ENCODE peak calls at places on chromosomes 1 and 21, in seven cellular contexts. Y is testis, G is body of pancreas, Z is ovary, J is sigmoid colon, H is breast epithelium, V is transverse colon. N is an unnamed sample. For H3K4me1, the result is how much of the 10 kb centered on the place peaks cover.

GRCh38 chr21:44943686-44944550 is 4.1 kb downstream of the SLX9 start:
- DNase-seq in Y (no peak), G (no peak), Z (no peak), J (peak), H (no peak), V (no peak), N (no peak)

GRCh38 chr1:94876362-94876761 is 50.5 kb downstream of the CNN3 start:
- DNase-seq in Y (no peak), G (no peak), Z (no peak), J (no peak), H (no peak), V (no peak), N (no peak)

GRCh38 chr1:240515505-240515904 is 96.5 kb downstream of the GREM2 start:
- DNase-seq in Y (no peak), G (no peak), Z (no peak), J (no peak), H (no peak), V (no peak), N (no peak)

GRCh38 chr1:21955058-21955457 is 17.9 kb upstream of the HSPG2 start:
- DNase-seq in Y (peak), G (peak), Z (no peak), J (peak), H (no peak), V (no peak), N (no peak)

GRCh38 chr1:2174348-2175054 is 20.1 kb downstream of the FAAP20 start:
- DNase-seq in Y (peak), G (peak), Z (peak), J (peak), H (no peak), V (peak), N (peak)

GRCh38 chr1:95467036-95467435 is 233.0 kb downstream of the RWDD3 start:
- DNase-seq in Y (no peak), G (no peak), Z (no peak), J (no peak), H (no peak), V (no peak), N (no peak)

GRCh38 chr1:113675299-113675698 is 84.0 kb downstream of the PHTF1 start:
- DNase-seq in Y (no peak), G (no peak), Z (no peak), J (no peak), H (no peak), V (no peak), N (no peak)

GRCh38 chr1:154953611-154954038 is 2.3 kb downstream of the PBXIP1 start:
- DNase-seq in Y (no peak), G (no peak), Z (no peak), J (no peak), H (no peak), V (no peak), N (no peak)

GRCh38 chr1:47189844-47190562 is at the start of gene PDZK1IP1:
- DNase-seq in Y (peak), G (peak), Z (peak), J (peak), H (peak), V (peak), N (peak)

GRCh38 chr1:37323486-37324377 is 150.6 kb upstream of the ZC3H12A start:
- DNase-seq in Y (peak), G (no peak), Z (no peak), J (no peak), H (no peak), V (no peak), N (no peak)

GRCh38 chr1:77889240-77889637 is 815 bp downstream of the NEXN start:
- DNase-seq in Y (no peak), G (no peak), Z (no peak), J (no peak), H (no peak), V (no peak), N (no peak)

GRCh38 chr1:231705860-231706553 is 79.4 kb downstream of the DISC1 start:
- DNase-seq in Y (no peak), G (no peak), Z (no peak), J (no peak), H (no peak), V (no peak), N (no peak)

GRCh38 chr21:43921979-43922945 is 57.2 kb downstream of the AGPAT3 start:
- DNase-seq in Y (peak), G (no peak), Z (peak), J (no peak), H (no peak), V (no peak), N (no peak)

GRCh38 chr1:234558186-234558836 is 51.7 kb downstream of the IRF2BP2 start:
- DNase-seq in Y (no peak), G (no peak), Z (no peak), J (no peak), H (peak), V (no peak), N (no peak)

GRCh38 chr1:226545806-226546596 is 2.6 kb upstream of the STUM start:
- DNase-seq in Y (no peak), G (peak), Z (no peak), J (peak), H (no peak), V (peak), N (no peak)

GRCh38 chr1:25501235-25502058 is 42.0 kb upstream of the LDLRAP1 start:
- DNase-seq in Y (no peak), G (no peak), Z (no peak), J (peak), H (no peak), V (peak), N (peak)

GRCh38 chr1:208595745-208596144 is 351.6 kb upstream of the PLXNA2 start:
- DNase-seq in Y (no peak), G (no peak), Z (no peak), J (no peak), H (no peak), V (no peak), N (no peak)

GRCh38 chr1:207868252-207868768 is 42.6 kb downstream of the CD34 start:
- DNase-seq in Y (peak), G (peak), Z (peak), J (peak), H (peak), V (peak), N (peak)

GRCh38 chr1:97820470-97821188 is 100.2 kb downstream of the DPYD start:
- DNase-seq in Y (no peak), G (no peak), Z (no peak), J (no peak), H (no peak), V (no peak), N (peak)

GRCh38 chr1:176157995-176158394 is 49.1 kb downstream of the COP1 start:
- DNase-seq in Y (no peak), G (no peak), Z (no peak), J (no peak), H (no peak), V (no peak), N (no peak)

GRCh38 chr1:13930151-13930550 is 230.2 kb downstream of the PRDM2 start:
- DNase-seq in Y (no peak), G (peak), Z (no peak), J (no peak), H (no peak), V (no peak), N (no peak)

GRCh38 chr1:44792736-44793502 is 4.9 kb upstream of the BEST4 start:
- DNase-seq in Y (peak), G (no peak), Z (peak), J (peak), H (no peak), V (no peak), N (no peak)

GRCh38 chr1:179251675-179252074 is 22.2 kb upstream of the ABL2 start:
- DNase-seq in Y (no peak), G (peak), Z (no peak), J (no peak), H (no peak), V (no peak), N (peak)

GRCh38 chr1:55530749-55531478 is 315.8 kb upstream of the USP24 start:
- DNase-seq in Y (no peak), G (no peak), Z (no peak), J (no peak), H (no peak), V (no peak), N (no peak)

GRCh38 chr21:45589686-45590245 is 47.5 kb upstream of the SLC19A1 start:
- DNase-seq in Y (peak), G (no peak), Z (no peak), J (peak), H (no peak), V (no peak), N (no peak)

GRCh38 chr21:38505654-38506523 is 7.6 kb upstream of the ERG start:
- DNase-seq in Y (peak), G (peak), Z (peak), J (no peak), H (no peak), V (no peak), N (peak)
- H3K27ac ChIP-seq in Y (no peak), G (no peak), Z (no peak), J (no peak), H (peak), V (no peak), N (no peak)

GRCh38 chr1:27862671-27863551 is 9.4 kb upstream of the THEMIS2 start:
- DNase-seq in Y (peak), G (peak), Z (no peak), J (peak), H (peak), V (peak), N (no peak)
- H3K4me1 ChIP-seq in Y (under half), G (under half), Z (under half), J (under half), H (under half), V (under half), N (under half)

GRCh38 chr1:244969355-244970235 is 105.3 kb upstream of the HNRNPU start:
- DNase-seq in Y (peak), G (peak), Z (peak), J (peak), H (peak), V (peak), N (peak)

GRCh38 chr1:244968431-244968830 is 104.1 kb upstream of the HNRNPU start:
- DNase-seq in Y (peak), G (no peak), Z (no peak), J (no peak), H (no peak), V (no peak), N (no peak)

GRCh38 chr1:244970661-244971523 is 106.5 kb upstream of the HNRNPU start:
- DNase-seq in Y (peak), G (peak), Z (peak), J (peak), H (peak), V (peak), N (peak)

GRCh38 chr1:244971524-244972216 is 107.3 kb upstream of the HNRNPU start:
- DNase-seq in Y (no peak), G (no peak), Z (no peak), J (no peak), H (no peak), V (no peak), N (no peak)

GRCh38 chr1:244970236-244970652 is 105.9 kb upstream of the HNRNPU start:
- DNase-seq in Y (no peak), G (peak), Z (no peak), J (no peak), H (peak), V (no peak), N (no peak)
- TF ChIP-seq POLR2A in Y (peak), G (peak), Z (peak), J (peak), H (no peak), V (no peak), N (peak)

DNA sequence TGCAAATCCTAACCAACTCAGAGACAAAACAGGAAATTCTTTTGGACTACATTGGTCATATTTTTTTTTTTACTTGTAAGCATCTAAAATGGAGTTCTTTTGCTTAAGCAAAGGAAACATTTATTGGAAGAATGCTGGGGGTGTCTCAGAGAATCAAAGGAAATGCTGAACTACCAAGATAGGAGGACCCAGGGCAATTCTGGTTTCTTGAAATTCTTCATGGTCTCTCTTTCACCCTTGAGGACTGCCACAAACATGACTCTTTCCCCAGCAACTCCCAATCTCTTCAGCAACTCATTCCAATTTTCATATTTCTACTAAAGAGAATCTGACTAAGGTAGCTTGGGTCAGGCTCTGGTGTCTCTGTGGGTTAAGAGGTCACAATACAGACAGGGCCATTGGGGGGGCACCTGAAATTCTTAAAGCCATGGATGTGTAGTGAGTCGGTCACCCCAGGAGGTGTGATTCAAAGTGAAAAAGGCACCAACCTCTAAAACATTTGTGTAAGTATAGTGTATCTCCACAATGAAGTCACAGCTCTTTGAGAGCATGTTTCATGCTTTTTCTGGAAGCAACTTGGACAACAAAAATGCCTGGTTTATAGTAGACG is 171.1 kb upstream of the FGGY start:
- DNase-seq in Y (no peak), G (no peak), Z (no peak), J (no peak), H (no peak), V (no peak), N (no peak)
- H3K27ac ChIP-seq in Y (no peak), G (no peak), Z (no peak), J (no peak), H (no peak), V (no peak), N (no peak)

GRCh38 chr1:211537253-211537652 is 41.7 kb downstream of the SLC30A1 start:
- DNase-seq in Y (no peak), G (no peak), Z (no peak), J (no peak), H (no peak), V (no peak), N (no peak)

GRCh38 chr1:211532086-211532439 is 40.1 kb upstream of the RD3 start:
- DNase-seq in Y (no peak), G (no peak), Z (no peak), J (no peak), H (no peak), V (no peak), N (no peak)

GRCh38 chr1:211534545-211535291 is 42.8 kb upstream of the RD3 start:
- DNase-seq in Y (no peak), G (no peak), Z (no peak), J (no peak), H (no peak), V (no peak), N (no peak)

GRCh38 chr1:211535338-211535737 is 43.4 kb upstream of the RD3 start:
- DNase-seq in Y (no peak), G (no peak), Z (no peak), J (no peak), H (no peak), V (no peak), N (no peak)

DNA sequence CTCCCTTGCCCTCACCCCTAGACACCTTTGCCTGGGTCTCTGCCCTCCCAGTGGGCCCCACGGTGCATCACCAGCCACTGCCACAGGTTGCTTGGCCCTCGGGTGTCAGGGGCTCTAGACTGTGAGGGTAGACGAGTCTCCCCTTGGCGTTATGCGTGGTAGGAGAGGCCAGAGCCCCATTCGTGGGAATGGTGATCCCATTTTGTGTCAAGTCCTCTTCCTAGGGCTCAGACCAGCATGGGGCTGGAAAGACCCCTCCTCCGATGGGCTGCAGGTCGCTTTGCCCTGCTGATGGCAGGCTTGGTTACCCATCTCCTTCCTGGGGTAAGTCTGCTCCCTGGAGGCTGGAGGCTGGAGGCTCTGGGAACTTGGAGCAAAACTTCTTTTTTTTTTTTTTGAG is 42.4 kb downstream of the SLC30A1 start:
- DNase-seq in Y (no peak), G (no peak), Z (no peak), J (no peak), H (no peak), V (no peak), N (no peak)
- H3K4me1 ChIP-seq in Y (under half), G (under half), Z (under half), J (under half), H (under half), V (under half), N (under half)

GRCh38 chr21:40842197-40842552 is 4.8 kb downstream of the DSCAM start:
- DNase-seq in Y (no peak), G (no peak), Z (no peak), J (no peak), H (no peak), V (no peak), N (no peak)
- TF ChIP-seq POLR2A in Y (no peak), G (no peak), Z (no peak), J (no peak), H (no peak), V (no peak), N (no peak)

GRCh38 chr21:37436180-37436579 is 69.6 kb downstream of the DYRK1A start:
- DNase-seq in Y (no peak), G (no peak), Z (no peak), J (no peak), H (no peak), V (no peak), N (no peak)

GRCh38 chr21:37437376-37438080 is 71.0 kb downstream of the DYRK1A start:
- DNase-seq in Y (no peak), G (no peak), Z (no peak), J (no peak), H (no peak), V (no peak), N (no peak)

GRCh38 chr21:37435120-37435519 is 68.5 kb downstream of the DYRK1A start:
- DNase-seq in Y (peak), G (peak), Z (no peak), J (peak), H (no peak), V (no peak), N (no peak)

GRCh38 chr21:37433441-37433840 is 66.9 kb downstream of the DYRK1A start:
- DNase-seq in Y (no peak), G (no peak), Z (no peak), J (no peak), H (no peak), V (no peak), N (no peak)

GRCh38 chr21:37435719-37436118 is 69.1 kb downstream of the DYRK1A start:
- DNase-seq in Y (no peak), G (no peak), Z (no peak), J (no peak), H (no peak), V (no peak), N (no peak)
- H3K27ac ChIP-seq in Y (no peak), G (no peak), Z (no peak), J (no peak), H (no peak), V (no peak), N (no peak)

DNA sequence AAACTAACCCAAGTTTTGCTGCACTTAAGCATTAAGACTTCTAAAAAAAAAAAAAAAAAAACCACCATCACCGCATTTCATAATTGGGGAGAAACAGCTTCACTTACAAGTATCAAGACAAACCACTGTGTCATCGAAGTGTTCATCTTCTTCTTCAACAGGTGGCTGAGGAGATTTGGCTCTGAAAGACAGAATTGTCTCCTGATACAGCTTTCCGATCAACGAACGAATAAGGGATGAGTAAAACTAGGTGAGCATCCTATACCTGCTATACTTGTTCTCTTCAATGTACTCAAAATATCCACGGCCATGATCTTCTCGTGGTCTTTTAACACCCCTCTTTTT is 2.0 kb downstream of the HNRNPU start:
- DNase-seq in Y (no peak), G (no peak), Z (no peak), J (no peak), H (no peak), V (no peak), N (no peak)
- H3K4me1 ChIP-seq in Y (under half), G (half or more), Z (under half), J (half or more), H (under half), V (under half), N (under half)

N was measured in prostate gland.